ENCODE peak calls at places on chromosomes 4 and X, in seven cellular contexts. I, N, T, X, J, R and V are unnamed samples. For H3K4me1, the result is how much of the 10 kb centered on the place peaks cover.

GRCh38 chrX:38839944-38840343 is 38.7 kb downstream of the MID1IP1 start:
- DNase-seq in I (no peak), N (no peak), T (no peak), X (no peak), J (no peak), R (no peak), V (no peak)

GRCh38 chr4:139919513-139919912 is 234.5 kb downstream of the MAML3 start:
- DNase-seq in I (no peak), N (no peak), T (no peak), X (no peak), J (no peak), R (peak), V (no peak)

GRCh38 chr4:102345795-102346100 is 466 bp upstream of the SLC39A8 start:
- DNase-seq in I (no peak), N (no peak), T (no peak), X (no peak), J (peak), R (no peak), V (no peak)

GRCh38 chrX:68829594-68830485 is 1.0 kb downstream of the EFNB1 start:
- DNase-seq in I (peak), N (peak), T (no peak), X (no peak), J (peak), R (peak), V (peak)

GRCh38 chrX:116824785-116825184 is 362.0 kb upstream of the CT83 start:
- DNase-seq in I (no peak), N (no peak), T (no peak), X (no peak), J (no peak), R (no peak), V (no peak)

GRCh38 chr4:997375-998071 is 4.3 kb upstream of the SLC26A1 start:
- DNase-seq in I (no peak), N (peak), T (no peak), X (no peak), J (peak), R (no peak), V (no peak)

GRCh38 chr4:149823770-149824221 is 8.2 kb upstream of the IQCM start:
- DNase-seq in I (no peak), N (no peak), T (no peak), X (no peak), J (no peak), R (peak), V (no peak)

GRCh38 chr4:56850910-56851309 is 29.4 kb upstream of the SPINK2 start:
- DNase-seq in I (no peak), N (no peak), T (no peak), X (no peak), J (no peak), R (no peak), V (no peak)

GRCh38 chr4:6277139-6277802 is 7.6 kb downstream of the WFS1 start:
- DNase-seq in I (no peak), N (peak), T (no peak), X (peak), J (no peak), R (no peak), V (no peak)
- H3K4me1 ChIP-seq in I (half or more), N (under half), T (under half), X (half or more), J (under half), R (under half), V (under half)

GRCh38 chrX:130347336-130347735 is 7.6 kb downstream of the SLC25A14 start:
- DNase-seq in I (no peak), N (no peak), T (no peak), X (no peak), J (no peak), R (no peak), V (no peak)
- H3K4me3 ChIP-seq in I (no peak), N (no peak), T (no peak), X (no peak), J (no peak), R (no peak), V (no peak)

GRCh38 chr4:7323872-7324650 is 110.7 kb downstream of the PSAPL1 start:
- DNase-seq in I (peak), N (peak), T (no peak), X (no peak), J (no peak), R (peak), V (no peak)
- TF ChIP-seq CTCF in I (no peak), N (no peak), T (no peak), X (no peak), J (peak), R (no peak), V (no peak)

GRCh38 chr4:38384962-38385285 is 279.1 kb upstream of the KLF3 start:
- DNase-seq in I (no peak), N (no peak), T (no peak), X (no peak), J (no peak), R (no peak), V (no peak)
- H3K4me1 ChIP-seq in I (under half), N (under half), T (under half), X (under half), J (under half), R (under half), V (under half)

DNA sequence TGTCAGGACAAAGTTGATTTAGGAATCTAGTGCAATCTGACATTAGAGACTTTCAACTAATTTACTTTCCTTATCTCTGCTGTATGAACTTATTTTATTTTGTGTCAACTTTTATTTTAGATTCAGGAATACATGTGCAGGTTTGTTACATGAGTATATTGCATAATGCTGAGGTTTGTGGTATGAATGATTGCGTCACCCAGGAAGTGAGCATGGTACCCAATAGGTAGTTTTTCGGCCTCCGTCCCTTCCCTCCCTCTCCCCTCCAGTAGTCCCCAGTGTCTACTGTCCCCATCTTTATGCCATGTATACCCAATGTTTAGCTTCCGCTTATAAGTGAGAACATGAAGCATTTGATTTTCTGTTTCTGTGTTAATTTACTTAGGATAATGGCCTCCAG is 68.7 kb upstream of the TEX13D start:
- DNase-seq in I (no peak), N (no peak), T (no peak), X (no peak), J (no peak), R (no peak), V (no peak)
- H3K4me3 ChIP-seq in I (no peak), N (no peak), T (no peak), X (no peak), J (no peak), R (no peak), V (no peak)

GRCh38 chr4:116906758-116907157 is 178.6 kb downstream of the TRAM1L1 start:
- DNase-seq in I (no peak), N (no peak), T (no peak), X (no peak), J (no peak), R (no peak), V (no peak)
- TF ChIP-seq CTCF in I (no peak), N (no peak), T (no peak), X (no peak), J (no peak), R (no peak), V (no peak)